ENCODE peak calls at places on chromosomes 11 and 22, in seven cellular contexts. V is K562, B is HCT116, Y is stomach, Q is transverse colon, S is spleen, G is H1. P is an unnamed sample.

GRCh38 chr22:41367680-41368542 is 13.8 kb upstream of the TEF start:
- DNase-seq in S (no peak), V (no peak), Y (peak), G (no peak), Q (peak), B (no peak), P (no peak)

GRCh38 chr11:114348200-114349191 is 51.8 kb downstream of the C11orf71 start:
- DNase-seq in S (no peak), B (peak), G (peak), V (peak), Y (peak), Q (peak), P (no peak)

GRCh38 chr11:36431429-36432092 is 78.5 kb downstream of the TRAF6 start:
- DNase-seq in B (peak), G (no peak), Y (peak), V (peak), S (no peak), Q (peak), P (no peak)

GRCh38 chr11:130513132-130513531 is 64.7 kb downstream of the ADAMTS15 start:
- DNase-seq in Q (peak), B (no peak), V (no peak), G (no peak), S (no peak), Y (peak), P (no peak)

GRCh38 chr22:38783095-38783710 is 10.7 kb downstream of the DNAL4 start:
- DNase-seq in G (no peak), V (peak), S (no peak), Y (no peak), B (no peak), Q (no peak), P (no peak)

GRCh38 chr11:129277216-129277838 is 85.2 kb upstream of the ARHGAP32 start:
- DNase-seq in S (no peak), G (no peak), Q (no peak), V (no peak), B (no peak), Y (no peak), P (no peak)

GRCh38 chr11:71247551-71248250 is 4.7 kb downstream of the SHANK2 start:
- DNase-seq in V (no peak), Y (peak), S (peak), G (no peak), Q (no peak), B (no peak), P (no peak)

GRCh38 chr22:23218867-23219251 is 38.5 kb downstream of the BCR start:
- DNase-seq in Q (peak), G (no peak), Y (peak), V (peak), B (no peak), S (peak), P (no peak)

GRCh38 chr11:103682318-103683184 is 353.9 kb upstream of the DDI1 start:
- DNase-seq in V (peak), G (peak), Y (peak), B (peak), S (no peak), Q (peak), P (peak)

GRCh38 chr11:67390947-67391303 is 861 bp upstream of the RAD9A start:
- DNase-seq in Q (no peak), Y (no peak), S (no peak), B (no peak), V (no peak), G (no peak), P (no peak)

GRCh38 chr11:6667733-6668374 is 12.2 kb upstream of the DCHS1 start:
- DNase-seq in S (no peak), G (no peak), B (peak), Y (no peak), V (peak), Q (no peak), P (no peak)

GRCh38 chr22:29912605-29913398 is 29.8 kb downstream of the MTMR3 start:
- DNase-seq in Q (no peak), B (no peak), V (no peak), G (no peak), S (no peak), Y (no peak), P (no peak)
- TF ChIP-seq POLR2AphosphoS5 in Q (peak), B (no peak), V (no peak), G (no peak), S (no peak), Y (no peak), P (no peak)

DNA sequence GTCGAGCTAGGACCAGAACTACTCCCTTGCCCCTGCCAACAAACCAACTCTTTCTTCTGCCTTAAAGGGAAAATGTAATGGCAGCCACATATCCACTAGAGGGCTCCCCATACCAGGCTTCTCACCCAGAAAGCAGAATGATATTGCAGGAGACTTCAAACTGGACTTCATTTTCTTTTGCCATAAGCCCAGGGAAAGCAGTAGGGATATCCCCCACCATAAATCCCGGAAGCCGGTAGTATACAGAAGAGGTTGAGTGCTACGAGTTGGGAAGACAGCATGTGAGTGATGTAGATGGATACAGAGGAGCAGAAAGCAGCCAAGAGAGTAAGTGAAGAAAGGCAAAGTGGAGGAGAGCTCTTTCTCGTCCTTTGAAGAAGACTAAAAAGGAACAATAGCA is 12.1 kb downstream of the PLAAT5 start:
- DNase-seq in G (peak), V (peak), Y (peak), S (no peak), B (peak), Q (peak), P (peak)
- TF ChIP-seq POLR2A in G (no peak), V (no peak), Y (no peak), S (no peak), B (no peak), Q (no peak), P (no peak)

GRCh38 chr11:22192289-22192641 is 620 bp upstream of the ANO5 start:
- DNase-seq in Y (peak), V (peak), Q (peak), S (no peak), B (no peak), G (peak), P (no peak)

GRCh38 chr11:22193348-22194051 is 615 bp downstream of the ANO5 start:
- DNase-seq in B (no peak), V (peak), G (peak), Y (peak), S (peak), Q (peak), P (peak)

GRCh38 chr11:22190827-22191463 is 1.9 kb upstream of the ANO5 start:
- DNase-seq in V (no peak), Y (no peak), S (no peak), B (no peak), G (no peak), Q (no peak), P (no peak)

GRCh38 chr11:22194907-22195306 is 2.0 kb downstream of the ANO5 start:
- DNase-seq in B (no peak), V (no peak), S (no peak), Q (no peak), Y (no peak), G (no peak), P (no peak)

DNA sequence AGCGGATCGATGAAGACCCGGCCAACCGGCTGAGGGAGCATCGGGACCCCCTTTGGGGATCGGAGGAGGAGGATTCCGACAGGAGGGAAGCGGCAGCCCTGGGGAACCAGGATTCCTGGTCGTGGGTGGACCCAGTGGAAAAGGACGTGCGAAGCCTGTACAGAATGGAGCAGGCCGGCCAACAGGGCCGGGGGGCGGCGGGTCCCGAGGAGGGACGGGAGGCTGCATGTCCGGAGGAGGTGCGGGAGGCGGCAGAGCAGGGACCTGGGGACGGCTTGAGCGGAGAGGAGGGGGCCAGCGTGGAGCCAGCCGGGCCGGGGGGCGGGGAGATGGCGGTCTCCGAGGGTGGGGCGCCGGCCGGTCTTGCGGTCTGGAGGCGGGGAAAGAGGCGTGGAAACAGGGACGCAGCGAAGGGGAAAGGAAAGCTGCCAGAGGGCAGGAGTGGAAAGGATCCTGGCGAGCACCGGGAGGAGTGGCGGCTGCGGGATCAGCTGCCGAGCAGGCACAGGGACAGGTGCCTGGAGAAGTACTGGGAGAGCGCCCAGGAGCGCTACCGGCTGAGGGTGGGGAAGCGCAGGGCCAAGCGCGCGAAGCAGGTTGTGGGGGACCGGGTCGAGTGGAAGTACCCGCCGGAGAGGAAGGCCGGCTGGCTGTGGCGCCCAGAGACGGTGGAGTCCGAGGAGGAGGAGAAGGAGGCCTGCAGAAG is at the start of gene ANO5:
- DNase-seq in G (peak), Y (peak), B (no peak), Q (peak), V (peak), S (peak), P (peak)
- TF ChIP-seq POLR2AphosphoS5 in G (no peak), Y (peak), B (no peak), Q (peak), V (no peak), S (peak), P (no peak)

GRCh38 chr11:64317325-64317960 is at the start of gene TRMT112:
- DNase-seq in G (peak), Y (peak), S (peak), Q (peak), V (peak), B (peak), P (peak)
- TF ChIP-seq POLR2A in G (no peak), Y (no peak), S (peak), Q (peak), V (peak), B (peak), P (peak)

DNA sequence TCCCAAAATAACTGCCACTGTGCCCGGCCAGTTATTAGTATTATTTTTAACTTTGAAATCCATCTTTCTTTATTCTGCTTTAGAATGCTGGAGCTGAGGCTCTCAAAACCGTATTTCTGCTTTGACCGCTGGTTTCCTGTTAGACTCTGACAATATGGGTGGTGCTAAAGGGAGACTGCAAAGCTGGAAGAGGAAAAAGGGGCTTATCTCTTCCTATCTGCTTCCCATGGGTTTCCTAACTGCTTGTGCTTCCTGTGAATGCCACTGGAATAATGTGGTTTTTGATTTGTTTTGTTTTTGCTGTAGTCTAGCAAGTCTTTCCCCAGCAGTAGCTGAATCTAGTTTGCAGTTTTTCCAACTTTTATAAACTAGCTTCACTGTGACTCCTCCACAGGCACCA is 43.6 kb downstream of the XRRA1 start:
- DNase-seq in Q (no peak), V (no peak), Y (no peak), G (no peak), S (no peak), B (no peak), P (no peak)
- TF ChIP-seq POLR2AphosphoS5 in Q (no peak), V (no peak), Y (no peak), G (no peak), S (no peak), B (no peak), P (no peak)

DNA sequence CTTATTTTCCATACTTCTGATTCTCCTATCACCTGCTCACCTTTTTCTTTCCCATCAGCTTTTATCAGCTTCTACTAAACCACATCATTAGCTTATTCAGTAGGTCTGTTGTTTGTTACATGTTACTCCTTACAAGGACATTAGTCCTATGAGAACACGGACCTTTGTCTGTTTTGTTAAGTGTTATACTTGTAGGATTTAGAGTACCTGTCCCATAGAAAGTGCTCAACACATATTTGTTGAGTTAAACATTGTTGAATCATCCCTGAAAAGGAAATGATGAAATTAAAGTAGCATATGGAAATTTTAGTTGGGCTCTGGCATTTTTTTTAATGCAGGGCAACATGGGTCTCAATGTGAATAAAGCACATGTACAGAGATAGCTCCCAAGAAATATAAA is 222.1 kb upstream of the CARD18 start:
- DNase-seq in S (no peak), Y (no peak), G (no peak), B (no peak), V (no peak), Q (no peak), P (no peak)
- TF ChIP-seq POLR2A in S (no peak), Y (no peak), G (no peak), B (no peak), V (no peak), Q (no peak), P (no peak)

GRCh38 chr11:77589521-77590193 is at the start of gene AQP11:
- DNase-seq in Q (peak), B (peak), V (peak), G (peak), Y (peak), S (peak), P (peak)
- TF ChIP-seq POLR2AphosphoS5 in Q (peak), B (peak), V (no peak), G (no peak), Y (peak), S (peak), P (no peak)

P was measured in GM12891.